ENCODE peak calls at places on chromosomes 4 and X, in six cellular contexts. Y is astrocyte of the cerebellum, O is breast epithelium, V is cardiac muscle cell, L is kidney, I is PC-9. X is an unnamed sample.

GRCh38 chrX:133314297-133314696 is 96.1 kb upstream of the TFDP3 start:
- DNase-seq in Y (no peak), O (no peak), V (no peak), L (no peak), I (no peak), X (no peak)

GRCh38 chr4:182655321-182655720 is 261.9 kb downstream of the DCTD start:
- DNase-seq in Y (no peak), O (no peak), V (no peak), L (no peak), I (no peak), X (no peak)

GRCh38 chr4:84920591-84920990 is 45.9 kb downstream of the WDFY3 start:
- DNase-seq in Y (peak), O (no peak), V (no peak), L (no peak), I (no peak), X (no peak)

GRCh38 chrX:1778817-1779216 is 164.0 kb downstream of the ASMT start:
- DNase-seq in Y (no peak), O (no peak), V (no peak), L (no peak), I (no peak), X (no peak)

GRCh38 chr4:84515075-84515474 is 16.0 kb upstream of the NKX6-1 start:
- DNase-seq in Y (no peak), O (no peak), V (no peak), L (no peak), I (no peak), X (no peak)

GRCh38 chrX:122579521-122579920 is 604.6 kb upstream of the GRIA3 start:
- DNase-seq in Y (no peak), O (no peak), V (no peak), L (no peak), I (no peak), X (no peak)

GRCh38 chrX:17596051-17596450 is 141.2 kb upstream of the SCML1 start:
- DNase-seq in Y (no peak), O (no peak), V (no peak), L (no peak), I (no peak), X (no peak)

GRCh38 chrX:68146054-68146453 is 287.2 kb downstream of the OPHN1 start:
- DNase-seq in Y (peak), O (no peak), V (peak), L (no peak), I (no peak), X (peak)

GRCh38 chrX:109959356-109959871 is 43.5 kb upstream of the TMEM164 start:
- DNase-seq in Y (no peak), O (no peak), V (no peak), L (no peak), I (no peak), X (no peak)

GRCh38 chr4:5933996-5934831 is 41.3 kb upstream of the CRMP1 start:
- DNase-seq in Y (no peak), O (no peak), V (no peak), L (no peak), I (no peak), X (no peak)

GRCh38 chrX:123731987-123732678 is 719 bp downstream of the THOC2 start:
- DNase-seq in Y (no peak), O (no peak), V (peak), L (peak), I (peak), X (no peak)

GRCh38 chr4:79661196-79661595 is 253.2 kb upstream of the GK2 start:
- DNase-seq in Y (no peak), O (no peak), V (no peak), L (no peak), I (no peak), X (no peak)

GRCh38 chr4:101074326-101074725 is 273.0 kb downstream of the PPP3CA start:
- DNase-seq in Y (peak), O (no peak), V (no peak), L (no peak), I (no peak), X (no peak)

GRCh38 chr4:41142356-41142755 is 72.0 kb downstream of the APBB2 start:
- DNase-seq in Y (no peak), O (no peak), V (no peak), L (no peak), I (no peak), X (no peak)

GRCh38 chrX:56729152-56729557 is at the start of gene NBDY:
- DNase-seq in Y (no peak), O (peak), V (peak), L (peak), I (peak), X (no peak)

GRCh38 chrX:106481341-106481740 is 130.4 kb upstream of the RADX start:
- DNase-seq in Y (peak), O (no peak), V (peak), L (no peak), I (peak), X (peak)

GRCh38 chr4:48910511-48910910 is 3.9 kb upstream of the OCIAD2 start:
- DNase-seq in Y (no peak), O (no peak), V (no peak), L (no peak), I (no peak), X (no peak)

GRCh38 chrX:41655631-41656030 is 33.1 kb upstream of the GPR34 start:
- DNase-seq in Y (no peak), O (no peak), V (no peak), L (no peak), I (no peak), X (no peak)

GRCh38 chrX:56762707-56763555 is 33.9 kb downstream of the NBDY start:
- DNase-seq in Y (no peak), O (no peak), V (no peak), L (peak), I (no peak), X (no peak)

GRCh38 chrX:46812445-46812844 is 24.4 kb upstream of the RP2 start:
- DNase-seq in Y (no peak), O (no peak), V (no peak), L (no peak), I (peak), X (no peak)

GRCh38 chrX:36986231-36986630 is 21.9 kb upstream of the FAM47C start:
- DNase-seq in Y (no peak), O (no peak), V (no peak), L (no peak), I (no peak), X (no peak)

GRCh38 chr4:72779256-72779655 is 210.2 kb upstream of the ADAMTS3 start:
- DNase-seq in Y (peak), O (no peak), V (no peak), L (no peak), I (no peak), X (no peak)

GRCh38 chr4:138869165-138869564 is 146.4 kb upstream of the NOCT start:
- DNase-seq in Y (no peak), O (no peak), V (no peak), L (no peak), I (no peak), X (no peak)

GRCh38 chrX:108225456-108225730 is 133.8 kb downstream of the ATG4A start:
- DNase-seq in Y (peak), O (no peak), V (no peak), L (no peak), I (no peak), X (no peak)

GRCh38 chrX:12973561-12974216 is 1.2 kb upstream of the TMSB4X start:
- DNase-seq in Y (no peak), O (no peak), V (no peak), L (no peak), I (no peak), X (no peak)

GRCh38 chr4:23455482-23455881 is 434.4 kb downstream of the PPARGC1A start:
- DNase-seq in Y (peak), O (no peak), V (peak), L (no peak), I (no peak), X (no peak)

GRCh38 chr4:127134490-127134889 is 498.3 kb upstream of the INTU start:
- DNase-seq in Y (no peak), O (no peak), V (no peak), L (no peak), I (no peak), X (peak)

GRCh38 chr4:67428819-67429218 is 116.5 kb downstream of the CENPC start:
- DNase-seq in Y (no peak), O (no peak), V (no peak), L (no peak), I (no peak), X (no peak)

GRCh38 chr4:26624042-26624441 is 40.2 kb downstream of the TBC1D19 start:
- DNase-seq in Y (no peak), O (no peak), V (no peak), L (no peak), I (no peak), X (no peak)

GRCh38 chrX:103343105-103343504 is 13.1 kb downstream of the TCEAL7 start:
- DNase-seq in Y (peak), O (no peak), V (peak), L (no peak), I (peak), X (no peak)

GRCh38 chr4:9949573-9949972 is 71.7 kb downstream of the SLC2A9 start:
- DNase-seq in Y (no peak), O (no peak), V (peak), L (no peak), I (no peak), X (no peak)

GRCh38 chr4:41360911-41361830 is 104.4 kb downstream of the UCHL1 start:
- DNase-seq in Y (no peak), O (no peak), V (peak), L (peak), I (peak), X (no peak)

GRCh38 chr4:168274871-168275270 is 43.7 kb downstream of the DDX60 start:
- DNase-seq in Y (no peak), O (no peak), V (no peak), L (no peak), I (no peak), X (no peak)

GRCh38 chr4:37803348-37803973 is 23.0 kb upstream of the PGM2 start:
- DNase-seq in Y (peak), O (no peak), V (peak), L (no peak), I (no peak), X (peak)

GRCh38 chrX:40298569-40298968 is 200.8 kb upstream of the BCOR start:
- DNase-seq in Y (no peak), O (no peak), V (peak), L (no peak), I (no peak), X (no peak)

GRCh38 chr4:88033309-88033708 is 25.9 kb downstream of the PKD2 start:
- DNase-seq in Y (peak), O (no peak), V (peak), L (no peak), I (peak), X (peak)

GRCh38 chrX:117196481-117196880 is 733.7 kb upstream of the CT83 start:
- DNase-seq in Y (no peak), O (no peak), V (no peak), L (no peak), I (no peak), X (no peak)

GRCh38 chrX:97517763-97518162 is 634.1 kb downstream of the RPA4 start:
- DNase-seq in Y (no peak), O (no peak), V (no peak), L (no peak), I (no peak), X (no peak)

GRCh38 chr4:1488831-1489638 is 82.8 kb upstream of the NKX1-1 start:
- DNase-seq in Y (no peak), O (no peak), V (no peak), L (peak), I (no peak), X (no peak)

DNA sequence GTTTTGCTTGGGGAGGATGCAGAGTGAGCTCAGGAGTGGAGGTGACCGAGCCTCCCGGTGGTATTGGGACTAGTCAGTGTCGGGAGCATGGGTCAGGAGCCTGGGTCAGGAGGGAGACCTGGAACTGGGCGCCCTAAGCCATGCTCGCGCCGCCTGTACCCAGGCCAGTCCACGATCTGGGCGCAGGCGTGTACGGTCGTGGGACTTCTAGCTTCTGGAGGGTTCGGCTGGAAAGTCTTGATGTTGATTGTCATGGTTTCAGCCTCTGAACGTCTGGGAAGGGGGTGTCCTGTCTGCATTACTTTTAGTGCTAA is 244 bp downstream of the EIF2S3 start:
- DNase-seq in Y (no peak), O (no peak), V (no peak), L (no peak), I (no peak), X (no peak)
- H3K4me3 ChIP-seq in Y (peak), O (peak), V (no peak), L (no peak), I (no peak), X (no peak)

DNA sequence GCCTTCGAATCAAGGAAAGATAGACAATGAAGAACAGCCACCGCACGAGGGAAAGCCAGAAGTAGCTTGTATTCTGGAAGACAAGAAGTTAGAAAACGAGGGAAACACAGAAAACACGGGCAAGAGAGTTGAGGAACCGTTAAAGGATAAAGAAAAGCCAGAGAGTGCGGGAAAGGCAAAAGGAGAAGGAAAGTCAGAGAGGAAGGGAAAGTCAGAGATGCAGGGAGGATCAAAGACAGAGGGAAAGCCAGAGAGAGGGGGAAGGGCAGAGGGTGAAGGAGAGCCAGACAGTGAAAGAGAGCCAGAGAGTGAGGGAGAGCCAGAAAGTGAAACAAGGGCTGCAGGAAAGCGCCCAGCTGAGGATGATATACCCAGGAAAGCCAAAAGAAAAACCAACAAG is 1.4 kb downstream of the TCEAL2 start:
- DNase-seq in Y (no peak), O (no peak), V (no peak), L (no peak), I (no peak), X (no peak)
- H3K4me3 ChIP-seq in Y (no peak), O (no peak), V (no peak), L (no peak), I (no peak), X (no peak)

GRCh38 chr4:54728342-54728741 is 70.6 kb downstream of the KIT start:
- DNase-seq in Y (no peak), O (no peak), V (no peak), L (no peak), I (no peak), X (no peak)
- H3K4me3 ChIP-seq in Y (no peak), O (no peak), V (no peak), L (no peak), I (no peak), X (no peak)

GRCh38 chr4:137541866-137542648 is 9.8 kb upstream of the PCDH18 start:
- DNase-seq in Y (no peak), O (no peak), V (no peak), L (no peak), I (no peak), X (no peak)
- H3K4me3 ChIP-seq in Y (peak), O (peak), V (no peak), L (peak), I (no peak), X (peak)

DNA sequence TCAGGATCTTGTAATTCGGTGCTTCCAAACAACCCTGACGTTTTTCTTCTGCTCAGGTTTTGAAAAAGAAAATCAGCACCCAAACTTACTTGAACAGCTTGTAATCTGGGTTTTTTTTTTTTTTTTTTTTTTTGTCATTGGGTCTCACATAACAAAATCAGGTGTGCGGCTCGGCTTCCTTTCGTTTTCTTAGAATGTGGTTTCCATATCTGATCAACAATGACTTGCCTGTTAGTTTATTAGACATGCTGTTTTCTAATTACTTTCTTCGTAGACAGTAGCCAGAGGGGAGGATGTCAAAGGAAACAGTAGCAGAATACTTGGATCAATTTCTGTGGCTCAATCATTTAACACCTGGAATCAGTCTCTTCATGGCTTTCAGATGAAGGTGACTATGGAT is 890 bp upstream of the FREM3 start:
- DNase-seq in Y (no peak), O (no peak), V (no peak), L (no peak), I (no peak), X (no peak)
- H3K4me3 ChIP-seq in Y (no peak), O (peak), V (peak), L (peak), I (no peak), X (no peak)

GRCh38 chr4:139954512-139954911 is 199.5 kb downstream of the MAML3 start:
- DNase-seq in Y (no peak), O (no peak), V (no peak), L (no peak), I (no peak), X (no peak)

GRCh38 chr4:139957986-139958737 is 195.8 kb downstream of the MAML3 start:
- DNase-seq in Y (no peak), O (no peak), V (no peak), L (no peak), I (no peak), X (no peak)

GRCh38 chr4:139955600-139955999 is 198.4 kb downstream of the MAML3 start:
- DNase-seq in Y (no peak), O (no peak), V (no peak), L (no peak), I (no peak), X (no peak)

GRCh38 chr4:139957108-139957464 is 196.9 kb downstream of the MAML3 start:
- DNase-seq in Y (no peak), O (no peak), V (no peak), L (no peak), I (no peak), X (no peak)

GRCh38 chr4:139956436-139957107 is 197.4 kb downstream of the MAML3 start:
- DNase-seq in Y (no peak), O (no peak), V (no peak), L (no peak), I (no peak), X (no peak)
- H3K4me3 ChIP-seq in Y (no peak), O (peak), V (no peak), L (peak), I (no peak), X (no peak)

GRCh38 chrX:318068-318738 is 393 bp downstream of the GTPBP6 start:
- DNase-seq in Y (peak), O (peak), V (peak), L (peak), I (peak), X (peak)
- H3K4me3 ChIP-seq in Y (peak), O (peak), V (peak), L (peak), I (peak), X (peak)

DNA sequence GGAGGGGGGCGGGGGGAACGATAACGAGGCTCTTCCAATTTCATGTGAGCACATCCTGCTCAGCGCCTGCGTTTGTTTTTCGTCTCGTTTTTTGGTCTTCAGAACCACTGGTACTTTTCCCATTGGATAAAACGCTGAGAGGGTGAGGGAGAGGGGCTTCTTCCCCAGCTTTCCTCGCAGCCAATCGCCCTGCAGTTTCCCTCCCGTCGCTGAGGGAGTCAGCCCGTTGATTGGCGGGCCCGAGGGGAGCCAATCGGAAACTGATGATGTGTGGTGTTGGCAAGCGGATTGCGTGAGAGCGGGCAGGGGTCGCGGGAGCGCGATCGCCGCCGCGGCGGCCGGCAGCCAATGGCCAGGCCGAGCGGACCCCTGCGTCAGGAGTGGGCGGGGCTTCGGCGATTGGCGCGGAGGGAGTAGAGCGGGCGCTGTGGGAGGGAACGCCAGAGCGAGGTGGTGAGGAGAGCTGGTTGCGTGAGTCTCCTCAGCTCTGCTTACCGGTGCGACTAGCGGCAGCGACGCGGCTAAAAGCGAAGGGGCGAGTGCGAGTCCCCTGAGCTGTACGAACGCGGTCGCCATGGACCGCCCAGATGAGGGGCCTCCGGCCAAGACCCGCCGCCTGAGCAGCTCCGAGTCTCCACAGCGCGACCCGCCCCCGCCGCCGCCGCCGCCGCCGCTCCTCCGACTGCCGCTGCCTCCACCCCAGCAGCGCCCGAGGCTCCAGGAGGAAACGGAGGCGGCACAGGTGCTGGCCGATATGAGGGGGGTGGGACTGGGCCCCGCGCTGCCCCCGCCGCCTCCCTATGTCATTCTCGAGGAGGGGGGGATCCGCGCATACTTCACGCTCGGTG is at the start of gene TSPYL2:
- DNase-seq in Y (peak), O (peak), V (peak), L (peak), I (peak), X (peak)
- H3K4me3 ChIP-seq in Y (peak), O (peak), V (peak), L (peak), I (peak), X (peak)

GRCh38 chr4:8185930-8186329 is 13.2 kb upstream of the SH3TC1 start:
- DNase-seq in Y (no peak), O (no peak), V (no peak), L (no peak), I (no peak), X (no peak)
- H3K4me3 ChIP-seq in Y (no peak), O (no peak), V (no peak), L (no peak), I (no peak), X (no peak)

X was measured in HFF-Myc.